ENCODE peak calls at places on chromosome 20, in seven cellular contexts. C is fibroblast of lung, M is SK-N-SH, F is breast epithelium, E is BJ, G is IMR-90, Y is foreskin fibroblast. T is an unnamed sample.

GRCh38 chr20:14848806-14849205 is 511.4 kb upstream of the FLRT3 start:
- DNase-seq in C (no peak), M (no peak), F (no peak), E (no peak), G (no peak), Y (no peak), T (no peak)

GRCh38 chr20:37938954-37939353 is 36.0 kb downstream of the VSTM2L start:
- DNase-seq in C (no peak), M (no peak), F (no peak), E (no peak), G (no peak), Y (no peak), T (no peak)

GRCh38 chr20:3174442-3175263 is 1.3 kb upstream of the LZTS3 start:
- DNase-seq in C (peak), M (no peak), F (no peak), E (no peak), G (peak), Y (peak), T (no peak)

GRCh38 chr20:40192529-40192928 is 496.5 kb downstream of the MAFB start:
- DNase-seq in C (no peak), M (no peak), F (no peak), E (no peak), G (no peak), Y (no peak), T (no peak)

GRCh38 chr20:46954490-46955038 is 59.9 kb downstream of the EYA2 start:
- DNase-seq in C (peak), M (no peak), F (peak), E (peak), G (peak), Y (peak), T (peak)

GRCh38 chr20:9555781-9556180 is 41.4 kb downstream of the LAMP5 start:
- DNase-seq in C (no peak), M (no peak), F (no peak), E (no peak), G (peak), Y (peak), T (no peak)

GRCh38 chr20:50456452-50457324 is 53.5 kb upstream of the PTPN1 start:
- DNase-seq in C (no peak), M (peak), F (no peak), E (no peak), G (no peak), Y (no peak), T (no peak)

GRCh38 chr20:62576815-62577214 is 65.5 kb upstream of the SLCO4A1 start:
- DNase-seq in C (peak), M (no peak), F (no peak), E (no peak), G (peak), Y (peak), T (peak)

GRCh38 chr20:62485062-62485700 is 9.4 kb upstream of the GATA5 start:
- DNase-seq in C (peak), M (no peak), F (no peak), E (no peak), G (peak), Y (peak), T (peak)

DNA sequence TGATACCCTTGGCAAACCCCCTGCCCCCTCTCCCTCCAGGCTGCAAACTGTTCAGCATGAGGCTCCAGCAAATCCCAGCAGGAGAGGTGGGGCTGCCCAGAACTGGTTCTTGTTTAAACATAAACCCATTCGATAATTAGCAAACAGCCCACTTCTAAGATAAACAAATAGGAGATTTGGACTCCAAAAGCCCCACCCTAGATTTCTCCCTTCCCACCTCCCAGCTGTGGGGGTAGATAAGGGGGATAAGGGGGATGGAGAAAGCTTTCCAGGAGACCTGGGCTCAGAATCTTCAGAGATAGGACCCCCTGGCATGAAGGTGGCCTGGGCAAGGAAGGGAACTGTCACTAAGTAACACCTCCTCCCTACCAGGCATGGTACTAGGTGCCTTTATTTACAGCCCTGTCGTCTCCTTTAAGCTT is 4.8 kb downstream of the SDC4 start:
- DNase-seq in C (no peak), M (no peak), F (peak), E (no peak), G (no peak), Y (no peak), T (no peak)
- H3K4me3 ChIP-seq in C (peak), M (no peak), F (peak), E (peak), G (no peak), Y (peak), T (no peak)

DNA sequence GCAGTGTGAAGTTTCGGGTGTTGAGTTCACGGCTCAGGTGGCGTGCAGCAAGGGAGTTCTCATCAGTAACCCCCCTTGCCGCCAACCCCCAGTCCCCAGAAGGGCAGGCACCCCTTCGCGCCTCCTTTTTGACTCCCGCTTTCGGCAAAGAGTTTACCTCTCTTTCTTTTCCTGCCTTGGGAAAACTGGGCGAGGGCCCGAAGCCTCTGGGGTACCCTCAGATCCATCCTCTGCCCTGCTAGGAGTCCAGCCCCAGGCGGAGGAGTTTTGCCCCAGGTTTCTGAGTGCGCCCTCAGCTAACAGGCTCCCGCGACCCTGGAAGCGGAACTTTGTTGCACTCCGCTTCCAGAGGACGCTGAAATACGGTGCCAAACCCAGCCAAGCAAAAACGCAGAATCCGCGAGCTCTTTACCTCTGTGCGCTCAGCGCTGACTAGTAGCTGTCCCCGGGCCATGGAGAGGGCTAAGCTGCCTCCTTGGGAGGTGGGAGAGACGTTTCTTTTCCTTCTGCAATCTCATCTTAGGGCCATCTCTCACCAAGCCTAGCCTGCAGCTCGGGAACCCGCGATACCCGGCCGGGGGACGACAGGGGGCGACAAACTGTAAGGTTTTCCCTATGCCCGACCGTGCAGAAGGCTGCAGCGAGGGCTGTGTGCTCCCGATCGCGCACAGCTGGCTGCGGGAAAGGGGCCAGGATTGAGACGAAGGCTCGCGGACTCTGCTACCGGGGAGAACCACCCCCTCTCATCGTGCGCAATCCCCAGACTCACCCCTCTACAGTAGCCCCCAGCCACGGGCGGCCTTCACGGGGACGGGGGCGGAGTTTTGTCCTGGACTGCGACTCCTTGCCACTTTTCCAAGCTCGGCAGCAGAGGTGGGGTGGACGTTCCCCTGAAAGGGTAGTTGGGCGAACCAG is 2.7 kb upstream of the PAX1 start:
- DNase-seq in C (peak), M (peak), F (peak), E (no peak), G (peak), Y (no peak), T (peak)
- TF ChIP-seq CTCF in C (peak), M (peak), F (no peak), E (peak), G (peak), Y (peak), T (peak)

GRCh38 chr20:23361108-23361650 is 803 bp upstream of the GZF1 start:
- DNase-seq in C (peak), M (no peak), F (no peak), E (no peak), G (peak), Y (peak), T (peak)
- H3K4me3 ChIP-seq in C (peak), M (peak), F (peak), E (peak), G (peak), Y (peak), T (peak)

GRCh38 chr20:34439168-34439567 is 76.1 kb downstream of the ITCH start:
- DNase-seq in C (no peak), M (no peak), F (no peak), E (no peak), G (no peak), Y (no peak), T (no peak)

GRCh38 chr20:34435589-34435988 is 72.5 kb downstream of the ITCH start:
- DNase-seq in C (no peak), M (no peak), F (no peak), E (no peak), G (no peak), Y (no peak), T (no peak)

GRCh38 chr20:34433391-34433790 is 70.3 kb downstream of the ITCH start:
- DNase-seq in C (no peak), M (no peak), F (no peak), E (no peak), G (no peak), Y (no peak), T (no peak)

DNA sequence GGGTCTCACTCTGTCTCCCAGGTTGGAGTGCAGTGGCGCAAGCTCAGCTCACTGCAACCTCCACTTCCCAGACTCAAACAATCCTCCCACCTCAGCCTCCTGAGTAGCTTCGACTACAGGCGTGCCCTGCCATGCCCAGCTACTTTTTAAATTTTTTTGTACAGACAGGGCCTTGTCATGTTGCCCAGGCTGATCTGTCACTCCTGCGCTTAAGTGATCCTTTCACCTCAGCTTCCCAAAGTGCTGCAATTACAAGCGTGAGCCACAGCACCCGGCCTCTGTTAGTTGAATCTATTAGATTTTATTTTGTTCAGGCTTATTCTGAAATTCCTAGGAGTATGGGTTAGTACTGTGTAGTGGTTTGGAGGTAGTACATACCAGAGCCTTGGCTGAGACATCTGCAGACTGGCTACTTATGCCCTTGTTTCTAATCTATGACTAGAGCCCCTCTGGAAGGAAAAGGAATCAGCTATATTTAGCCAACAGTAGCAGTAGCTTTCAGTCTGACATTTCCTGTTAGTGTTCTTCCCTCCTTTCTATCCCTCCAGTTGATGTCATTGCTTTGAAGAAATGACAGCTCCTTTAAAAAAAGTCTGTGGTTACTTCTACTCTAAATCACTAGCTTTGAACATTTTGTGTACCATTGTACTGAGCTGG is 74.4 kb downstream of the ITCH start:
- DNase-seq in C (peak), M (no peak), F (no peak), E (no peak), G (peak), Y (peak), T (peak)
- TF ChIP-seq CTCF in C (no peak), M (no peak), F (no peak), E (no peak), G (no peak), Y (no peak), T (no peak)

T was measured in cardiac fibroblast.